ENCODE peak calls at places on chromosomes 16 and 17, in four cellular contexts. B is T-helper 1 cell, X is cardiac septum, I is NCI-H1694. A is an unnamed sample.

GRCh38 chr17:64205804-64206203 is 57.3 kb downstream of the TEX2 start:
- DNase-seq in B (no peak), X (no peak), I (no peak), A (no peak)

GRCh38 chr17:75658237-75658636 is 8.7 kb downstream of the RECQL5 start:
- DNase-seq in B (no peak), X (no peak), I (no peak), A (no peak)

GRCh38 chr16:13997933-13998332 is 73.2 kb upstream of the MRTFB start:
- DNase-seq in B (no peak), X (no peak), I (no peak), A (no peak)

GRCh38 chr17:37466471-37466870 is 23.2 kb upstream of the DUSP14 start:
- DNase-seq in B (no peak), X (no peak), I (no peak), A (no peak)

GRCh38 chr17:82849076-82849945 is 9.5 kb upstream of the ZNF750 start:
- DNase-seq in B (no peak), X (no peak), I (no peak), A (no peak)

GRCh38 chr17:35898283-35899070 is 18.3 kb upstream of the CCL5 start:
- DNase-seq in B (no peak), X (peak), I (no peak), A (no peak)

GRCh38 chr16:7233963-7234362 is 98.7 kb upstream of the RBFOX1 start:
- DNase-seq in B (no peak), X (no peak), I (no peak), A (no peak)

GRCh38 chr16:55842369-55843104 is 9.6 kb upstream of the CES1 start:
- DNase-seq in B (no peak), X (no peak), I (peak), A (no peak)

GRCh38 chr16:54180421-54181359 is 105.9 kb downstream of the IRX3 start:
- DNase-seq in B (no peak), X (peak), I (no peak), A (no peak)

GRCh38 chr17:77281024-77281903 is 140.5 kb downstream of the SEC14L1 start:
- DNase-seq in B (peak), X (no peak), I (no peak), A (peak)

GRCh38 chr17:50127661-50128361 is 2.1 kb downstream of the SAMD14 start:
- DNase-seq in B (no peak), X (no peak), I (no peak), A (no peak)

GRCh38 chr17:34378664-34379101 is 15.7 kb upstream of the CCL1 start:
- DNase-seq in B (no peak), X (no peak), I (no peak), A (no peak)

GRCh38 chr17:80683625-80684100 is 139.0 kb downstream of the RPTOR start:
- DNase-seq in B (no peak), X (no peak), I (no peak), A (no peak)

GRCh38 chr17:33560165-33560564 is 267.1 kb upstream of the ASIC2 start:
- DNase-seq in B (no peak), X (no peak), I (no peak), A (no peak)

GRCh38 chr17:63497708-63498483 is 21.0 kb downstream of the ACE start:
- DNase-seq in B (no peak), X (no peak), I (peak), A (no peak)

GRCh38 chr17:60473788-60474187 is 51.5 kb downstream of the CHCT1 start:
- DNase-seq in B (no peak), X (no peak), I (no peak), A (no peak)

GRCh38 chr16:56884026-56884582 is 19.1 kb downstream of the SLC12A3 start:
- DNase-seq in B (no peak), X (no peak), I (no peak), A (no peak)

GRCh38 chr16:9316615-9317014 is 225.2 kb downstream of the HAPSTR1 start:
- DNase-seq in B (no peak), X (no peak), I (no peak), A (no peak)

GRCh38 chr16:73166394-73166971 is 118.6 kb upstream of the ZFHX3 start:
- DNase-seq in B (no peak), X (no peak), I (no peak), A (no peak)

GRCh38 chr17:36703860-36704266 is 102.5 kb downstream of the MRM1 start:
- DNase-seq in B (no peak), X (no peak), I (no peak), A (no peak)

GRCh38 chr17:72462814-72463213 is 342.0 kb downstream of the SOX9 start:
- DNase-seq in B (no peak), X (no peak), I (no peak), A (no peak)

GRCh38 chr16:85401370-85401916 is 211.7 kb upstream of the GSE1 start:
- DNase-seq in B (no peak), X (peak), I (no peak), A (no peak)

GRCh38 chr17:76270127-76270592 is 5.0 kb downstream of the UBALD2 start:
- DNase-seq in B (no peak), X (no peak), I (no peak), A (no peak)

GRCh38 chr17:72556944-72557826 is 436.4 kb downstream of the SOX9 start:
- DNase-seq in B (no peak), X (no peak), I (peak), A (no peak)